ENCODE peak calls at places on chromosome 21, in seven cellular contexts. One of them, this sample, is unnamed.

GRCh38 chr21:14547834-14548513 is 1.9 kb upstream of the SAMSN1 start:
- DNase-seq in activated CD8-positive, alpha-beta memory T cell treated with anti-CD3 and anti-CD28 coated beads, Interleukin-2, amount 10 ng/mL, durations not matched to agents 7 days and 5 days: no peak
- DNase-seq in aorta: no peak
- DNase-seq in caudate nucleus: no peak
- DNase-seq in NCI-H1105 treated with DMSO at 0.1 percent for 48 hours: no peak
- DNase-seq in kidney glomerular epithelial cell: no peak
- DNase-seq in amniotic stem cell: no peak
- DNase-seq in this sample: no peak

GRCh38 chr21:43188181-43188580 is 19.4 kb downstream of the CRYAA start:
- DNase-seq in activated CD8-positive, alpha-beta memory T cell treated with anti-CD3 and anti-CD28 coated beads, Interleukin-2, amount 10 ng/mL, durations not matched to agents 7 days and 5 days: no peak
- DNase-seq in aorta: no peak
- DNase-seq in caudate nucleus: no peak
- DNase-seq in NCI-H1105 treated with DMSO at 0.1 percent for 48 hours: no peak
- DNase-seq in kidney glomerular epithelial cell: no peak
- DNase-seq in amniotic stem cell: no peak
- DNase-seq in this sample: peak

GRCh38 chr21:32578107-32578691 is 7.1 kb downstream of the TCP10L start:
- DNase-seq in activated CD8-positive, alpha-beta memory T cell treated with anti-CD3 and anti-CD28 coated beads, Interleukin-2, amount 10 ng/mL, durations not matched to agents 7 days and 5 days: peak
- DNase-seq in aorta: no peak
- DNase-seq in caudate nucleus: no peak
- DNase-seq in NCI-H1105 treated with DMSO at 0.1 percent for 48 hours: no peak
- DNase-seq in kidney glomerular epithelial cell: no peak
- DNase-seq in amniotic stem cell: no peak
- DNase-seq in this sample: no peak

GRCh38 chr21:27406297-27407009 is 439.6 kb upstream of the ADAMTS5 start:
- DNase-seq in activated CD8-positive, alpha-beta memory T cell treated with anti-CD3 and anti-CD28 coated beads, Interleukin-2, amount 10 ng/mL, durations not matched to agents 7 days and 5 days: no peak
- DNase-seq in aorta: no peak
- DNase-seq in caudate nucleus: no peak
- DNase-seq in NCI-H1105 treated with DMSO at 0.1 percent for 48 hours: no peak
- DNase-seq in kidney glomerular epithelial cell: no peak
- DNase-seq in amniotic stem cell: no peak
- DNase-seq in this sample: no peak

GRCh38 chr21:34192646-34193285 is 119.4 kb downstream of the MRPS6 start:
- DNase-seq in activated CD8-positive, alpha-beta memory T cell treated with anti-CD3 and anti-CD28 coated beads, Interleukin-2, amount 10 ng/mL, durations not matched to agents 7 days and 5 days: peak
- DNase-seq in aorta: no peak
- DNase-seq in caudate nucleus: no peak
- DNase-seq in NCI-H1105 treated with DMSO at 0.1 percent for 48 hours: no peak
- DNase-seq in kidney glomerular epithelial cell: no peak
- DNase-seq in amniotic stem cell: no peak
- DNase-seq in this sample: no peak

GRCh38 chr21:35827004-35827403 is 233.3 kb downstream of the SETD4 start:
- DNase-seq in activated CD8-positive, alpha-beta memory T cell treated with anti-CD3 and anti-CD28 coated beads, Interleukin-2, amount 10 ng/mL, durations not matched to agents 7 days and 5 days: no peak
- DNase-seq in aorta: no peak
- DNase-seq in caudate nucleus: no peak
- DNase-seq in NCI-H1105 treated with DMSO at 0.1 percent for 48 hours: no peak
- DNase-seq in kidney glomerular epithelial cell: no peak
- DNase-seq in amniotic stem cell: no peak
- DNase-seq in this sample: no peak

GRCh38 chr21:32499249-32500055 is 85.9 kb downstream of the TCP10L start:
- DNase-seq in activated CD8-positive, alpha-beta memory T cell treated with anti-CD3 and anti-CD28 coated beads, Interleukin-2, amount 10 ng/mL, durations not matched to agents 7 days and 5 days: no peak
- DNase-seq in aorta: peak
- DNase-seq in caudate nucleus: no peak
- DNase-seq in NCI-H1105 treated with DMSO at 0.1 percent for 48 hours: no peak
- DNase-seq in kidney glomerular epithelial cell: peak
- DNase-seq in amniotic stem cell: peak
- DNase-seq in this sample: peak

GRCh38 chr21:43271452-43272020 is 102.7 kb downstream of the CRYAA start:
- DNase-seq in activated CD8-positive, alpha-beta memory T cell treated with anti-CD3 and anti-CD28 coated beads, Interleukin-2, amount 10 ng/mL, durations not matched to agents 7 days and 5 days: no peak
- DNase-seq in aorta: peak
- DNase-seq in caudate nucleus: no peak
- DNase-seq in NCI-H1105 treated with DMSO at 0.1 percent for 48 hours: no peak
- DNase-seq in kidney glomerular epithelial cell: no peak
- DNase-seq in amniotic stem cell: no peak
- DNase-seq in this sample: peak

GRCh38 chr21:45138199-45139002 is 64.0 kb downstream of the ADARB1 start:
- DNase-seq in activated CD8-positive, alpha-beta memory T cell treated with anti-CD3 and anti-CD28 coated beads, Interleukin-2, amount 10 ng/mL, durations not matched to agents 7 days and 5 days: peak
- DNase-seq in aorta: peak
- DNase-seq in caudate nucleus: no peak
- DNase-seq in NCI-H1105 treated with DMSO at 0.1 percent for 48 hours: peak
- DNase-seq in kidney glomerular epithelial cell: peak
- DNase-seq in amniotic stem cell: no peak
- DNase-seq in this sample: peak

GRCh38 chr21:17679002-17679600 is 66.4 kb upstream of the BTG3 start:
- DNase-seq in activated CD8-positive, alpha-beta memory T cell treated with anti-CD3 and anti-CD28 coated beads, Interleukin-2, amount 10 ng/mL, durations not matched to agents 7 days and 5 days: no peak
- DNase-seq in aorta: no peak
- DNase-seq in caudate nucleus: no peak
- DNase-seq in NCI-H1105 treated with DMSO at 0.1 percent for 48 hours: peak
- DNase-seq in kidney glomerular epithelial cell: peak
- DNase-seq in amniotic stem cell: peak
- DNase-seq in this sample: no peak

GRCh38 chr21:25934771-25935224 is 200.0 kb downstream of the GABPA start:
- DNase-seq in activated CD8-positive, alpha-beta memory T cell treated with anti-CD3 and anti-CD28 coated beads, Interleukin-2, amount 10 ng/mL, durations not matched to agents 7 days and 5 days: peak
- DNase-seq in aorta: peak
- DNase-seq in caudate nucleus: no peak
- DNase-seq in NCI-H1105 treated with DMSO at 0.1 percent for 48 hours: no peak
- DNase-seq in kidney glomerular epithelial cell: peak
- DNase-seq in amniotic stem cell: peak
- DNase-seq in this sample: peak

This sample was measured in Right ventricle myocardium superior.